ENCODE peak calls at places on chromosomes 7 and 10, in eight cellular contexts. F is naive thymus-derived CD4-positive, alpha-beta T cell; Y is activated CD8-positive, alpha-beta memory T cell treated with anti-CD3 and anti-CD28 coated beads, Interleukin-2, amount 50 U/mL, for 48 hours; N is iPS DF 6.9; M is stimulated activated CD4-positive, alpha-beta T cell treated with anti-CD3 and anti-CD28 coated beads, Interleukin-2, amount 100 ng/mL, for 24 hours; V is fibroblast of mammary gland; S is ecto neural progenitor cell; D is HCT116. X is an unnamed sample.

GRCh38 chr7:36001546-36001945 is 151.5 kb upstream of the EEPD1 start:
- DNase-seq in M (no peak), V (peak), S (no peak), F (no peak), N (no peak), D (no peak), Y (no peak), X (no peak)

GRCh38 chr7:75795831-75796285 is 17.7 kb downstream of the CCL24 start:
- DNase-seq in D (no peak), F (no peak), Y (no peak), M (no peak), V (no peak), S (no peak), N (no peak), X (no peak)

GRCh38 chr10:88530629-88531382 is 52.3 kb downstream of the RNLS start:
- DNase-seq in Y (no peak), D (no peak), V (no peak), N (no peak), F (no peak), M (no peak), S (no peak), X (no peak)

GRCh38 chr7:131197920-131198610 is 129.6 kb upstream of the MKLN1 start:
- DNase-seq in V (peak), N (no peak), Y (no peak), F (no peak), D (no peak), M (no peak), S (no peak), X (peak)

GRCh38 chr10:43075612-43076003 is 1.3 kb upstream of the RET start:
- DNase-seq in D (peak), N (no peak), S (no peak), Y (no peak), F (no peak), V (no peak), M (no peak), X (peak)

GRCh38 chr7:83821866-83822265 is 172.9 kb upstream of the SEMA3E start:
- DNase-seq in M (no peak), V (no peak), F (no peak), N (no peak), D (no peak), Y (no peak), S (no peak), X (no peak)

GRCh38 chr10:56547163-56547562 is 186.1 kb upstream of the ZWINT start:
- DNase-seq in N (no peak), S (no peak), V (no peak), Y (no peak), F (no peak), D (no peak), M (no peak), X (no peak)

GRCh38 chr7:112701456-112701855 is 88.7 kb downstream of the TMEM168 start:
- DNase-seq in M (no peak), Y (no peak), N (no peak), F (no peak), D (no peak), S (no peak), V (no peak), X (no peak)

GRCh38 chr10:102302611-102303010 is 57.3 kb downstream of the GBF1 start:
- DNase-seq in D (no peak), M (no peak), S (no peak), N (no peak), V (peak), Y (no peak), F (no peak), X (no peak)

GRCh38 chr10:98030093-98030821 is at the start of gene CRTAC1:
- DNase-seq in N (no peak), Y (no peak), V (no peak), F (no peak), D (no peak), S (peak), M (no peak), X (peak)

GRCh38 chr7:28433604-28434254 is 21.4 kb downstream of the CREB5 start:
- DNase-seq in N (no peak), M (no peak), V (peak), S (no peak), Y (no peak), D (no peak), F (no peak), X (no peak)

GRCh38 chr10:92291921-92292860 is 1.2 kb downstream of the MARCHF5 start:
- DNase-seq in V (peak), S (no peak), D (peak), F (peak), N (no peak), M (peak), Y (peak), X (peak)

GRCh38 chr10:12448729-12449391 is 99.5 kb downstream of the CAMK1D start:
- DNase-seq in V (peak), F (peak), S (no peak), Y (peak), M (peak), N (no peak), D (peak), X (no peak)

GRCh38 chr10:12606461-12606860 is 257.1 kb downstream of the CAMK1D start:
- DNase-seq in D (no peak), F (no peak), M (no peak), S (no peak), Y (no peak), V (no peak), N (no peak), X (no peak)

GRCh38 chr10:45383682-45384320 is 9.8 kb downstream of the ALOX5 start:
- DNase-seq in N (no peak), S (no peak), D (no peak), M (no peak), Y (no peak), F (no peak), V (no peak), X (no peak)

GRCh38 chr10:29858352-29859267 is 200.8 kb downstream of the JCAD start:
- DNase-seq in S (peak), V (peak), Y (no peak), D (peak), M (no peak), N (no peak), F (no peak), X (no peak)

GRCh38 chr7:55641811-55642210 is 69.5 kb upstream of the VOPP1 start:
- DNase-seq in N (no peak), F (peak), D (no peak), S (no peak), M (no peak), V (no peak), Y (no peak), X (no peak)

GRCh38 chr10:101050206-101051069 is 11.4 kb upstream of the KAZALD1 start:
- DNase-seq in Y (peak), V (peak), S (peak), N (no peak), F (peak), M (peak), D (no peak), X (peak)

GRCh38 chr7:91047636-91048035 is 216.6 kb upstream of the FZD1 start:
- DNase-seq in S (no peak), N (no peak), D (no peak), Y (no peak), M (no peak), F (no peak), V (peak), X (no peak)

GRCh38 chr7:37524807-37525206 is 76.1 kb upstream of the ELMO1 start:
- DNase-seq in N (no peak), S (no peak), Y (no peak), V (no peak), F (no peak), M (no peak), D (no peak), X (no peak)

GRCh38 chr7:91248996-91249395 is 15.2 kb upstream of the FZD1 start:
- DNase-seq in N (no peak), F (no peak), Y (no peak), V (peak), S (no peak), D (no peak), M (no peak), X (no peak)

GRCh38 chr7:519974-520458 is 370 bp upstream of the PDGFA start:
- DNase-seq in V (peak), N (no peak), Y (no peak), D (no peak), S (peak), M (no peak), F (peak), X (peak)

GRCh38 chr7:128458956-128459355 is 3.3 kb downstream of the HILPDA start:
- DNase-seq in Y (no peak), S (no peak), V (no peak), N (no peak), D (no peak), M (peak), F (no peak), X (no peak)

GRCh38 chr10:50578949-50579348 is 44.8 kb downstream of the SGMS1 start:
- DNase-seq in V (no peak), D (no peak), S (no peak), M (no peak), N (no peak), F (no peak), Y (no peak), X (no peak)

GRCh38 chr7:22765609-22766008 is 38.6 kb downstream of the IL6 start:
- DNase-seq in V (no peak), S (no peak), M (no peak), N (no peak), F (no peak), D (no peak), Y (no peak), X (no peak)

GRCh38 chr10:1572519-1573333 is 164.6 kb downstream of the ADARB2 start:
- DNase-seq in Y (no peak), N (no peak), V (no peak), M (no peak), F (no peak), D (no peak), S (no peak), X (no peak)

GRCh38 chr10:72263613-72264241 is 10.0 kb upstream of the DDIT4 start:
- DNase-seq in N (no peak), M (no peak), V (no peak), F (peak), S (no peak), Y (no peak), D (no peak), X (no peak)

GRCh38 chr7:41912851-41913580 is 210.1 kb upstream of the INHBA start:
- DNase-seq in S (no peak), M (no peak), N (no peak), V (peak), F (no peak), Y (no peak), D (no peak), X (no peak)

GRCh38 chr7:25359471-25360059 is 131.3 kb upstream of the NPVF start:
- DNase-seq in Y (no peak), M (no peak), D (no peak), S (no peak), F (no peak), V (peak), N (no peak), X (peak)

GRCh38 chr10:46998192-46998591 is 87.0 kb downstream of the PTPN20 start:
- DNase-seq in F (no peak), D (no peak), V (no peak), M (no peak), N (no peak), Y (no peak), S (no peak), X (no peak)

GRCh38 chr7:99579956-99580777 is 17.9 kb upstream of the TMEM225B start:
- DNase-seq in M (peak), V (peak), D (no peak), F (peak), N (peak), Y (peak), S (peak), X (no peak)

GRCh38 chr7:79176859-79177477 is 276.5 kb downstream of the MAGI2 start:
- DNase-seq in Y (no peak), N (peak), V (peak), M (no peak), S (no peak), F (peak), D (peak), X (peak)

GRCh38 chr7:156493942-156494341 is 146.6 kb upstream of the RNF32 start:
- DNase-seq in N (no peak), D (no peak), S (peak), M (no peak), V (peak), Y (no peak), F (no peak), X (no peak)

GRCh38 chr7:105215182-105215581 is 173.5 kb downstream of the SRPK2 start:
- DNase-seq in V (no peak), M (no peak), S (no peak), N (no peak), D (no peak), F (no peak), Y (no peak), X (no peak)

GRCh38 chr7:5484921-5485320 is 61.3 kb upstream of the TNRC18 start:
- DNase-seq in S (no peak), Y (no peak), D (no peak), V (no peak), M (no peak), N (no peak), F (no peak), X (no peak)

GRCh38 chr7:108311446-108312168 is 144.6 kb downstream of the NRCAM start:
- DNase-seq in D (no peak), N (no peak), Y (no peak), S (no peak), V (peak), M (no peak), F (no peak), X (peak)